ENCODE peak calls at places on chromosomes 3 and 15, in eight cellular contexts. J is stomach, N is K562, K is A549, V is tibial nerve, Q is suprapubic skin, T is transverse colon, D is SK-N-SH. X is an unnamed sample.
A peak's percentile ranks its signal among the peaks of the same experiment; 100 is the strongest.

GRCh38 chr3:112561693-112562529 is at the start of the genes ATG3 and SLC35A5:
- DNase-seq in J (peak; percentile 99), N (peak; percentile 93), K (peak; percentile 98), V (peak; percentile 98), Q (peak; percentile 100), T (peak; percentile 99), D (peak; percentile 93), X (peak; percentile 100)

GRCh38 chr3:66492672-66493071 is 8.2 kb downstream of the LRIG1 start:
- DNase-seq in J (peak; percentile 73), N (no peak), K (no peak), V (no peak), Q (no peak), T (peak; percentile 76), D (no peak), X (no peak)

GRCh38 chr3:137972401-137972800 is 37.6 kb upstream of the CLDN18 start:
- DNase-seq in J (no peak), N (no peak), K (no peak), V (no peak), Q (no peak), T (no peak), D (no peak), X (no peak)

GRCh38 chr15:31316135-31316795 is 10.4 kb upstream of the KLF13 start:
- DNase-seq in J (no peak), N (no peak), K (no peak), V (peak; percentile 8), Q (no peak), T (no peak), D (no peak), X (no peak)

GRCh38 chr3:139534444-139534812 is 5.1 kb downstream of the RBP1 start:
- DNase-seq in J (peak; percentile 37), N (no peak), K (no peak), V (no peak), Q (no peak), T (peak; percentile 43), D (no peak), X (no peak)

GRCh38 chr15:44296625-44297524 is 8.4 kb downstream of the GOLM2 start:
- DNase-seq in J (no peak), N (peak; percentile 80), K (peak; percentile 72), V (no peak), Q (peak; percentile 37), T (peak; percentile 43), D (no peak), X (no peak)

GRCh38 chr15:68207176-68207935 is 2.2 kb upstream of the CALML4 start:
- DNase-seq in J (peak; percentile 23), N (no peak), K (no peak), V (no peak), Q (peak; percentile 78), T (no peak), D (no peak), X (no peak)

GRCh38 chr3:60932669-60933068 is 318.6 kb downstream of the FHIT start:
- DNase-seq in J (no peak), N (no peak), K (no peak), V (no peak), Q (no peak), T (no peak), D (no peak), X (no peak)

GRCh38 chr3:79983063-79983561 is 215.3 kb upstream of the ROBO1 start:
- DNase-seq in J (no peak), N (no peak), K (no peak), V (no peak), Q (no peak), T (no peak), D (no peak), X (no peak)

GRCh38 chr3:108437439-108437838 is 73.0 kb downstream of the MYH15 start:
- DNase-seq in J (peak; percentile 50), N (no peak), K (no peak), V (no peak), Q (no peak), T (peak; percentile 67), D (no peak), X (no peak)

GRCh38 chr15:69302929-69303328 is 4.2 kb downstream of the PAQR5 start:
- DNase-seq in J (no peak), N (no peak), K (no peak), V (no peak), Q (no peak), T (no peak), D (no peak), X (no peak)

GRCh38 chr15:78301326-78301725 is 1.9 kb upstream of the SKIC8 start:
- DNase-seq in J (no peak), N (no peak), K (no peak), V (no peak), Q (no peak), T (no peak), D (no peak), X (no peak)

GRCh38 chr3:24507776-24508422 is 13.2 kb upstream of the THRB start:
- DNase-seq in J (no peak), N (no peak), K (no peak), V (no peak), Q (no peak), T (no peak), D (no peak), X (no peak)

GRCh38 chr3:117688583-117688982 is 979.0 kb downstream of the TUSC7 start:
- DNase-seq in J (peak; percentile 35), N (no peak), K (no peak), V (no peak), Q (no peak), T (no peak), D (no peak), X (no peak)

GRCh38 chr3:111434941-111435622 is 106.9 kb upstream of the CD96 start:
- DNase-seq in J (no peak), N (no peak), K (no peak), V (no peak), Q (no peak), T (no peak), D (no peak), X (no peak)

GRCh38 chr3:136262559-136262958 is 12.4 kb downstream of the PCCB start:
- DNase-seq in J (no peak), N (no peak), K (no peak), V (no peak), Q (no peak), T (no peak), D (no peak), X (no peak)

GRCh38 chr15:48647963-48648362 is 2.5 kb upstream of the FBN1 start:
- DNase-seq in J (no peak), N (no peak), K (peak; percentile 30), V (no peak), Q (no peak), T (no peak), D (peak; percentile 31), X (peak; percentile 46)

GRCh38 chr3:63864008-63864871 is 573 bp downstream of the ATXN7 start:
- DNase-seq in J (peak; percentile 56), N (peak; percentile 60), K (peak; percentile 13), V (no peak), Q (peak; percentile 78), T (peak; percentile 51), D (peak; percentile 85), X (peak; percentile 64)

GRCh38 chr15:77292924-77293558 is 126.9 kb downstream of the PEAK1 start:
- DNase-seq in J (no peak), N (no peak), K (no peak), V (no peak), Q (no peak), T (no peak), D (no peak), X (no peak)

GRCh38 chr15:22968356-22968755 is 11.8 kb downstream of the CYFIP1 start:
- DNase-seq in J (no peak), N (no peak), K (peak; percentile 65), V (no peak), Q (no peak), T (no peak), D (no peak), X (no peak)

GRCh38 chr3:129627350-129628168 is 21.1 kb upstream of the PLXND1 start:
- DNase-seq in J (peak; percentile 65), N (no peak), K (peak; percentile 89), V (peak; percentile 42), Q (peak; percentile 90), T (peak; percentile 75), D (peak; percentile 77), X (peak; percentile 76)

GRCh38 chr15:44153352-44153751 is 41.7 kb downstream of the FRMD5 start:
- DNase-seq in J (no peak), N (no peak), K (no peak), V (no peak), Q (no peak), T (no peak), D (no peak), X (no peak)

GRCh38 chr3:126693921-126694320 is 10.1 kb upstream of the CHCHD6 start:
- DNase-seq in J (no peak), N (no peak), K (no peak), V (no peak), Q (no peak), T (no peak), D (no peak), X (no peak)

GRCh38 chr3:15750143-15750542 is 47.6 kb downstream of the ANKRD28 start:
- DNase-seq in J (no peak), N (no peak), K (no peak), V (no peak), Q (no peak), T (no peak), D (no peak), X (no peak)

GRCh38 chr3:106814231-106814630 is 563.0 kb upstream of the CCDC54 start:
- DNase-seq in J (no peak), N (no peak), K (no peak), V (no peak), Q (no peak), T (no peak), D (peak; percentile 47), X (peak; percentile 25)

GRCh38 chr15:40438712-40439111 is 2.0 kb upstream of the BAHD1 start:
- DNase-seq in J (peak; percentile 53), N (no peak), K (no peak), V (no peak), Q (no peak), T (no peak), D (no peak), X (no peak)
- TF ChIP-seq EP300 in J (no peak), N (no peak), K (no peak), V (no peak), Q (no peak), T (no peak), D (no peak), X (no peak)

GRCh38 chr15:65055201-65055870 is 10.1 kb downstream of the SLC51B start:
- DNase-seq in J (peak; percentile 48), N (no peak), K (no peak), V (no peak), Q (no peak), T (peak; percentile 67), D (peak; percentile 17), X (no peak)
- H3K27ac ChIP-seq in J (no peak overlapping the region), N (no peak overlapping the region), K (peak overlapping the region; percentile 43), V (peak overlapping the region; percentile 54), Q (no peak overlapping the region), T (peak overlapping the region; percentile 36), D (no peak overlapping the region), X (no peak overlapping the region)

DNA sequence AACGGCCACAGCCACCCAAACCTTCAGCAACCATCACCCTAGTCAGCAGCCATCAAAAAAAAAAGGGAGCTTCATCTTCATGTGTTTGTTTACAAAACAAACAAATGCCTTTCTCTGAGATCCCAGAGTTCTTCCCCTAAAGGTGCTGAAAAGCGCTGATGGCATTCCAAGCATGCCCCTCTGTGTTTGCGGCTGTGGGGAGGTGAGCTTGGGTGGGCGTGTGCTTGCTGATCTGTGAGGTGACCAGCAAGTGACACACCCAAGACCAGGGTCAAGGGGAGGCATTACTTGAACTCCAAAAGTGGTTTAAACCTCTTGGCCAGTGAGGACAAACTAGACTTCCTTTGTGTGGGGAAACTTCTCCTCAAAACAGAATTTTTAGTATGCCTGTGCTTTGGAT is 81.5 kb downstream of the DHX36 start:
- DNase-seq in J (no peak), N (no peak), K (peak; percentile 31), V (no peak), Q (no peak), T (no peak), D (no peak), X (no peak)
- H3K4me1 ChIP-seq in J (peaks cover 8% of the 10 kb centered on the region), N (no peaks in the 10 kb centered on the region), K (peaks cover 19% of the 10 kb centered on the region), V (peaks cover 23% of the 10 kb centered on the region), Q (peaks cover 22% of the 10 kb centered on the region), T (no peaks in the 10 kb centered on the region), D (peaks cover 2% of the 10 kb centered on the region), X (no peaks in the 10 kb centered on the region)

GRCh38 chr3:156816794-156817741 is 9.1 kb upstream of the LEKR1 start:
- DNase-seq in J (peak; percentile 93), N (peak; percentile 64), K (peak; percentile 91), V (peak; percentile 61), Q (peak; percentile 91), T (peak; percentile 91), D (peak; percentile 94), X (peak; percentile 75)
- TF ChIP-seq EP300 in J (peak; percentile 67), N (no peak), K (peak; percentile 88), V (peak; percentile 18), Q (no peak), T (peak; percentile 89), D (no peak), X (peak; percentile 56)